ENCODE peak calls at places on chromosomes 12 and 14, in nine cellular contexts. T, Q, Z, P, U, B, R, Y and N are unnamed samples.

GRCh38 chr12:124609041-124609984 is 41.9 kb upstream of the NCOR2 start:
- DNase-seq in T (peak; percentile 85), Q (peak; percentile 95), Z (peak; percentile 69), P (peak; percentile 77), U (peak; percentile 8), B (peak; percentile 69), R (peak; percentile 63), Y (peak; percentile 97), N (peak; percentile 81)

GRCh38 chr12:69688496-69689427 is 10.3 kb downstream of the BEST3 start:
- DNase-seq in T (peak; percentile 91), Q (peak; percentile 2), Z (peak; percentile 72), P (no peak), U (peak; percentile 89), B (peak; percentile 91), R (peak; percentile 22), Y (no peak), N (peak; percentile 20)

GRCh38 chr12:56151672-56152131 is 685 bp upstream of the MYL6B start:
- DNase-seq in T (peak; percentile 85), Q (peak; percentile 48), Z (no peak), P (peak; percentile 33), U (peak; percentile 29), B (peak; percentile 83), R (no peak), Y (peak; percentile 68), N (no peak)

GRCh38 chr12:80778005-80778541 is 61.4 kb downstream of the MYF5 start:
- DNase-seq in T (no peak), Q (peak; percentile 44), Z (peak; percentile 58), P (no peak), U (peak; percentile 89), B (no peak), R (peak; percentile 32), Y (peak; percentile 35), N (peak; percentile 31)

GRCh38 chr12:48988030-48988649 is 10.0 kb downstream of the WNT1 start:
- DNase-seq in T (peak; percentile 93), Q (no peak), Z (no peak), P (no peak), U (peak; percentile 81), B (peak; percentile 92), R (no peak), Y (peak; percentile 67), N (no peak)

GRCh38 chr14:89493877-89494634 is 77.0 kb upstream of the FOXN3 start:
- DNase-seq in T (no peak), Q (peak; percentile 18), Z (no peak), P (no peak), U (no peak), B (no peak), R (no peak), Y (no peak), N (no peak)

GRCh38 chr12:98022961-98023360 is 492.4 kb upstream of the TMPO start:
- DNase-seq in T (no peak), Q (no peak), Z (no peak), P (no peak), U (no peak), B (no peak), R (no peak), Y (no peak), N (no peak)

GRCh38 chr12:122215789-122216188 is 10.1 kb downstream of the DIABLO start:
- DNase-seq in T (no peak), Q (no peak), Z (no peak), P (no peak), U (no peak), B (no peak), R (no peak), Y (no peak), N (no peak)

GRCh38 chr14:54908230-54908629 is 5.6 kb upstream of the GCH1 start:
- DNase-seq in T (no peak), Q (no peak), Z (no peak), P (no peak), U (no peak), B (no peak), R (no peak), Y (no peak), N (no peak)

GRCh38 chr14:104638927-104639450 is 34.4 kb upstream of the TMEM179 start:
- DNase-seq in T (no peak), Q (no peak), Z (no peak), P (no peak), U (no peak), B (no peak), R (no peak), Y (no peak), N (no peak)

GRCh38 chr14:104641753-104642539 is 37.4 kb upstream of the TMEM179 start:
- DNase-seq in T (no peak), Q (no peak), Z (no peak), P (no peak), U (no peak), B (no peak), R (no peak), Y (no peak), N (no peak)

GRCh38 chr14:104639481-104639880 is 34.9 kb upstream of the TMEM179 start:
- DNase-seq in T (no peak), Q (no peak), Z (no peak), P (no peak), U (no peak), B (no peak), R (no peak), Y (no peak), N (no peak)

GRCh38 chr14:104639889-104640548 is 35.4 kb upstream of the TMEM179 start:
- DNase-seq in T (peak; percentile 87), Q (peak; percentile 35), Z (peak; percentile 24), P (no peak), U (peak; percentile 80), B (peak; percentile 91), R (no peak), Y (peak; percentile 31), N (peak; percentile 57)

GRCh38 chr14:104640681-104641080 is 36.1 kb upstream of the TMEM179 start:
- DNase-seq in T (no peak), Q (no peak), Z (no peak), P (no peak), U (no peak), B (no peak), R (no peak), Y (no peak), N (no peak)
- H3K4me1 ChIP-seq in T (no peaks in the 10 kb centered on the region), Q (no peaks in the 10 kb centered on the region), Z (peaks cover 3% of the 10 kb centered on the region), P (peaks cover 6% of the 10 kb centered on the region), U (no peaks in the 10 kb centered on the region), B (no peaks in the 10 kb centered on the region), R (no peaks in the 10 kb centered on the region), Y (no peaks in the 10 kb centered on the region), N (peaks cover 16% of the 10 kb centered on the region)

GRCh38 chr12:64099430-64099829 is 122.7 kb downstream of the KICS2 start:
- DNase-seq in T (no peak), Q (no peak), Z (peak; percentile 33), P (no peak), U (peak; percentile 79), B (no peak), R (peak; percentile 65), Y (no peak), N (peak; percentile 20)
- H3K4me1 ChIP-seq in T (no peaks in the 10 kb centered on the region), Q (peaks cover 11% of the 10 kb centered on the region), Z (peaks cover 25% of the 10 kb centered on the region), P (no peaks in the 10 kb centered on the region), U (peaks cover 59% of the 10 kb centered on the region), B (no peaks in the 10 kb centered on the region), R (peaks cover 6% of the 10 kb centered on the region), Y (no peaks in the 10 kb centered on the region), N (peaks cover 20% of the 10 kb centered on the region)

GRCh38 chr14:95140060-95140858 is 17.1 kb downstream of the DICER1 start:
- DNase-seq in T (no peak), Q (no peak), Z (no peak), P (no peak), U (peak; percentile 30), B (no peak), R (no peak), Y (no peak), N (no peak)
- H3K4me1 ChIP-seq in T (peaks cover 4% of the 10 kb centered on the region), Q (peaks cover 54% of the 10 kb centered on the region), Z (no peaks in the 10 kb centered on the region), P (peaks cover 29% of the 10 kb centered on the region), U (peaks cover 54% of the 10 kb centered on the region), B (peaks cover 2% of the 10 kb centered on the region), R (peaks cover 42% of the 10 kb centered on the region), Y (peaks cover 2% of the 10 kb centered on the region), N (peaks cover 88% of the 10 kb centered on the region)

GRCh38 chr14:68946423-68946822 is 32.7 kb downstream of the ACTN1 start:
- DNase-seq in T (no peak), Q (no peak), Z (no peak), P (no peak), U (no peak), B (no peak), R (no peak), Y (no peak), N (no peak)

GRCh38 chr14:68949236-68949965 is 29.7 kb downstream of the ACTN1 start:
- DNase-seq in T (no peak), Q (no peak), Z (no peak), P (no peak), U (no peak), B (no peak), R (no peak), Y (no peak), N (no peak)

GRCh38 chr14:68948686-68949085 is 30.4 kb downstream of the ACTN1 start:
- DNase-seq in T (peak; percentile 67), Q (no peak), Z (no peak), P (no peak), U (no peak), B (no peak), R (no peak), Y (no peak), N (no peak)

GRCh38 chr14:68945585-68946289 is 33.4 kb downstream of the ACTN1 start:
- DNase-seq in T (no peak), Q (no peak), Z (no peak), P (no peak), U (no peak), B (no peak), R (peak; percentile 27), Y (no peak), N (peak; percentile 12)

GRCh38 chr14:68947802-68948201 is 31.3 kb downstream of the ACTN1 start:
- DNase-seq in T (peak; percentile 86), Q (no peak), Z (peak; percentile 49), P (no peak), U (peak; percentile 80), B (no peak), R (peak; percentile 72), Y (no peak), N (peak; percentile 84)
- H3K4me1 ChIP-seq in T (peaks cover 2% of the 10 kb centered on the region), Q (peaks cover 55% of the 10 kb centered on the region), Z (peaks cover 97% of the 10 kb centered on the region), P (peaks cover 98% of the 10 kb centered on the region), U (peaks cover 60% of the 10 kb centered on the region), B (peaks cover 8% of the 10 kb centered on the region), R (peaks cover 20% of the 10 kb centered on the region), Y (peaks cover 5% of the 10 kb centered on the region), N (peaks cover 100% of the 10 kb centered on the region)

GRCh38 chr14:59904184-59904583 is 15.8 kb upstream of the LRRC9 start:
- DNase-seq in T (no peak), Q (no peak), Z (no peak), P (no peak), U (no peak), B (no peak), R (no peak), Y (no peak), N (no peak)
- H3K4me1 ChIP-seq in T (no peaks in the 10 kb centered on the region), Q (no peaks in the 10 kb centered on the region), Z (no peaks in the 10 kb centered on the region), P (no peaks in the 10 kb centered on the region), U (no peaks in the 10 kb centered on the region), B (no peaks in the 10 kb centered on the region), R (no peaks in the 10 kb centered on the region), Y (no peaks in the 10 kb centered on the region), N (no peaks in the 10 kb centered on the region)